ENCODE peak calls at places on chromosomes 4 and X, in four cellular contexts. Y is GM04504, C is GM12892, G is fibroblast of the aortic adventitia. I is an unnamed sample.

GRCh38 chrX:19225906-19226305 is 103.6 kb upstream of the ADGRG2 start:
- DNase-seq in C (no peak), G (peak; percentile 8), Y (no peak), I (no peak)

GRCh38 chr4:5693871-5694270 is 14.5 kb downstream of the EVC2 start:
- DNase-seq in C (no peak), G (no peak), Y (no peak), I (no peak)

GRCh38 chr4:48250343-48250742 is 19.3 kb downstream of the TEC start:
- DNase-seq in C (no peak), G (no peak), Y (no peak), I (no peak)

GRCh38 chr4:159770398-159770797 is 667.5 kb downstream of the RAPGEF2 start:
- DNase-seq in Y (no peak), C (no peak), G (no peak), I (no peak)

GRCh38 chrX:27966955-27967354 is 14.3 kb downstream of the DCAF8L1 start:
- DNase-seq in G (peak; percentile 71), Y (no peak), C (no peak), I (no peak)

GRCh38 chrX:69565247-69565815 is 50.6 kb upstream of the EDA start:
- DNase-seq in G (no peak), C (no peak), Y (no peak), I (no peak)

GRCh38 chrX:115134366-115134765 is 54.8 kb upstream of the RBMXL3 start:
- DNase-seq in Y (no peak), G (no peak), C (no peak), I (no peak)

GRCh38 chrX:123731987-123732678 is 719 bp downstream of the THOC2 start:
- DNase-seq in G (peak; percentile 43), C (no peak), Y (no peak), I (peak; percentile 74)

GRCh38 chr4:36944227-36944626 is 300.3 kb upstream of the NWD2 start:
- DNase-seq in C (no peak), G (no peak), Y (no peak), I (no peak)

GRCh38 chrX:17007134-17007768 is 60.8 kb downstream of the REPS2 start:
- DNase-seq in C (no peak), G (peak; percentile 32), Y (no peak), I (no peak)

GRCh38 chr4:123505077-123505456 is 108.5 kb downstream of the SPRY1 start:
- DNase-seq in Y (no peak), C (no peak), G (peak; percentile 45), I (no peak)

GRCh38 chrX:153407736-153408135 is 3.5 kb upstream of the ZFP92 start:
- DNase-seq in C (no peak), G (no peak), Y (no peak), I (peak; percentile 59)

GRCh38 chr4:109113511-109113910 is 188.9 kb downstream of the COL25A1 start:
- DNase-seq in C (no peak), Y (no peak), G (no peak), I (no peak)

GRCh38 chr4:42282081-42282901 is 115.0 kb upstream of the SHISA3 start:
- DNase-seq in G (peak; percentile 89), C (peak; percentile 48), Y (peak; percentile 32), I (no peak)

GRCh38 chrX:135518161-135518560 is 2.3 kb upstream of the INTS6L start:
- DNase-seq in C (no peak), G (no peak), Y (no peak), I (no peak)

GRCh38 chrX:41526925-41527324 is 79.8 kb downstream of the NYX start:
- DNase-seq in Y (peak; percentile 12), C (no peak), G (no peak), I (no peak)